ENCODE peak calls at places on chromosomes 1 and 21, in four cellular contexts. Y is aorta, I is hepatocyte, V is body of pancreas. Z is an unnamed sample. For H3K4me1, the result is how much of the 10 kb centered on the place peaks cover.

GRCh38 chr1:10724948-10725852 is 71.2 kb downstream of the CASZ1 start:
- DNase-seq in V (peak), Y (peak), I (peak), Z (peak)

GRCh38 chr1:55071477-55071876 is 32.1 kb downstream of the PCSK9 start:
- DNase-seq in Y (no peak), I (peak), V (peak), Z (no peak)

GRCh38 chr1:47225430-47226100 is 6.5 kb downstream of the TAL1 start:
- DNase-seq in I (peak), Y (no peak), V (no peak), Z (no peak)

GRCh38 chr1:231841616-231842344 is 215.2 kb downstream of the DISC1 start:
- DNase-seq in I (peak), V (peak), Y (no peak), Z (no peak)

GRCh38 chr1:26289158-26290059 is 9.5 kb downstream of the SH3BGRL3 start:
- DNase-seq in Y (no peak), V (no peak), I (no peak), Z (peak)

GRCh38 chr1:10646347-10646861 is 150.0 kb downstream of the CASZ1 start:
- DNase-seq in Y (no peak), V (no peak), I (no peak), Z (no peak)

GRCh38 chr1:156642265-156643185 is 608 bp downstream of the BCAN start:
- DNase-seq in V (no peak), I (no peak), Y (no peak), Z (no peak)

GRCh38 chr1:182968151-182968741 is 15.3 kb upstream of the SHCBP1L start:
- DNase-seq in V (no peak), I (peak), Y (no peak), Z (no peak)

GRCh38 chr1:56563568-56563967 is 15.8 kb downstream of the PLPP3 start:
- DNase-seq in I (peak), V (no peak), Y (no peak), Z (no peak)

GRCh38 chr1:226610671-226611070 is 62.1 kb downstream of the STUM start:
- DNase-seq in I (no peak), Y (peak), V (no peak), Z (no peak)

GRCh38 chr1:236083650-236084385 is 18.9 kb upstream of the NID1 start:
- DNase-seq in Y (no peak), I (peak), V (no peak), Z (no peak)

GRCh38 chr1:205396972-205397616 is 24.8 kb downstream of the LEMD1 start:
- DNase-seq in Y (no peak), V (peak), I (peak), Z (no peak)

GRCh38 chr21:29102791-29103257 is 27.6 kb upstream of the MAP3K7CL start:
- DNase-seq in V (no peak), Y (no peak), I (no peak), Z (no peak)

GRCh38 chr1:10795305-10796021 is 983 bp downstream of the CASZ1 start:
- DNase-seq in V (peak), Y (no peak), I (no peak), Z (no peak)

GRCh38 chr1:73800376-73800775 is 397.6 kb downstream of the LRRIQ3 start:
- DNase-seq in V (no peak), I (peak), Y (no peak), Z (no peak)

GRCh38 chr1:212110617-212111016 is 75.1 kb downstream of the DTL start:
- DNase-seq in I (peak), Y (no peak), V (peak), Z (peak)

GRCh38 chr1:87170151-87170550 is 158.5 kb upstream of the LMO4 start:
- DNase-seq in V (no peak), Y (no peak), I (no peak), Z (no peak)

GRCh38 chr1:97489834-97490233 is 431.0 kb downstream of the DPYD start:
- DNase-seq in V (no peak), Y (no peak), I (no peak), Z (no peak)

GRCh38 chr1:185570962-185571361 is 163.2 kb upstream of the HMCN1 start:
- DNase-seq in Y (no peak), I (peak), V (no peak), Z (no peak)

GRCh38 chr21:33940164-33940563 is 24.6 kb upstream of the ATP5PO start:
- DNase-seq in Y (no peak), V (no peak), I (peak), Z (no peak)

GRCh38 chr1:6960291-6960758 is 175.1 kb downstream of the CAMTA1 start:
- DNase-seq in V (peak), Y (no peak), I (peak), Z (peak)

GRCh38 chr1:20119351-20119750 is at the start of gene PLA2G2D:
- DNase-seq in V (no peak), I (no peak), Y (peak), Z (no peak)

GRCh38 chr1:224779491-224780020 is 149.9 kb upstream of the DNAH14 start:
- DNase-seq in V (no peak), I (no peak), Y (no peak), Z (no peak)

GRCh38 chr1:97907886-97908285 is 12.9 kb downstream of the DPYD start:
- DNase-seq in I (no peak), V (no peak), Y (no peak), Z (no peak)

GRCh38 chr21:35026153-35026499 is 23.0 kb downstream of the RUNX1 start:
- DNase-seq in I (no peak), Y (no peak), V (no peak), Z (no peak)

GRCh38 chr1:112298558-112298957 is 97.5 kb upstream of the CTTNBP2NL start:
- DNase-seq in I (peak), V (peak), Y (no peak), Z (peak)

GRCh38 chr1:204575221-204576190 is 59.3 kb downstream of the MDM4 start:
- DNase-seq in V (no peak), Y (no peak), I (no peak), Z (no peak)

GRCh38 chr1:199009447-199009846 is 370.6 kb downstream of the PTPRC start:
- DNase-seq in I (no peak), Y (no peak), V (no peak), Z (no peak)

GRCh38 chr1:50976111-50976889 is 6.3 kb downstream of the CDKN2C start:
- DNase-seq in V (no peak), Y (no peak), I (no peak), Z (no peak)

GRCh38 chr1:50975436-50975835 is 5.4 kb downstream of the CDKN2C start:
- DNase-seq in V (no peak), I (no peak), Y (no peak), Z (no peak)

GRCh38 chr1:50977575-50978143 is 7.6 kb downstream of the CDKN2C start:
- DNase-seq in Y (peak), I (peak), V (peak), Z (peak)

GRCh38 chr1:50978144-50978851 is 8.3 kb downstream of the CDKN2C start:
- DNase-seq in Y (peak), I (peak), V (peak), Z (peak)

DNA sequence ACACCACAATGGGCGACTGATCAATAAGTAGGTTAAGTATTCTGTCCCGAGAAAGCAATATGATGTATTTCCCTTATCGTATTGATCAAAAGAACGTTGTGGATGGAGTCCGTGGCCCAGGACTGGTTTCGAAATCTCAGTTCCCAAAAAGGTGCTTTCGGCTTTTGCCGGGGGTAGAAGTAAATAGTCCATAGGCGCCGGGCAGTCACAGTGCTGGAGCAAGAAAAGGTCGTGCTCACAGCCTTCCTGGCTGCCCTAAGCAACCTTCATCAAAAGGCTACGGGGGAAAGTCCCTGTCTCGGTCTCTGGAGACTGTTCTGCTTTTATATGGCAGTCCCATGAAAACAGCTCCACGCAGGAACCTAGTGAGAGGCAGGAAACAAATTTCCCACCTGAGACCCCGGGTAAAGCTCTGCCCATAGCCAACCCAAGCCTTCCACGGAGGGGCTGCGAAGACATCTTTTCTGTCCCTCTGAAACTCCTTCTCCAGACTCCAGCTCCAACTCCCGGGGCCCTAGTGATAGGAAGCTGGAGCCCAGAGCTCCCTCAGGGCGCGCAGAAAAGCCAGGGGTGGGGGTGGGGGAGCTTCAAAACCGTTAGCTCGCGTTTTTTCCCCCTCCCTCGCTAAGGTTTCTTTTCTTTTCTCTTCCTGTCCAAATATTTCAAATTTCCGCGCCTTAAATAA is 7.0 kb downstream of the CDKN2C start:
- DNase-seq in Y (no peak), V (peak), I (no peak), Z (peak)
- H3K27ac ChIP-seq in Y (peak), V (peak), I (no peak), Z (peak)

DNA sequence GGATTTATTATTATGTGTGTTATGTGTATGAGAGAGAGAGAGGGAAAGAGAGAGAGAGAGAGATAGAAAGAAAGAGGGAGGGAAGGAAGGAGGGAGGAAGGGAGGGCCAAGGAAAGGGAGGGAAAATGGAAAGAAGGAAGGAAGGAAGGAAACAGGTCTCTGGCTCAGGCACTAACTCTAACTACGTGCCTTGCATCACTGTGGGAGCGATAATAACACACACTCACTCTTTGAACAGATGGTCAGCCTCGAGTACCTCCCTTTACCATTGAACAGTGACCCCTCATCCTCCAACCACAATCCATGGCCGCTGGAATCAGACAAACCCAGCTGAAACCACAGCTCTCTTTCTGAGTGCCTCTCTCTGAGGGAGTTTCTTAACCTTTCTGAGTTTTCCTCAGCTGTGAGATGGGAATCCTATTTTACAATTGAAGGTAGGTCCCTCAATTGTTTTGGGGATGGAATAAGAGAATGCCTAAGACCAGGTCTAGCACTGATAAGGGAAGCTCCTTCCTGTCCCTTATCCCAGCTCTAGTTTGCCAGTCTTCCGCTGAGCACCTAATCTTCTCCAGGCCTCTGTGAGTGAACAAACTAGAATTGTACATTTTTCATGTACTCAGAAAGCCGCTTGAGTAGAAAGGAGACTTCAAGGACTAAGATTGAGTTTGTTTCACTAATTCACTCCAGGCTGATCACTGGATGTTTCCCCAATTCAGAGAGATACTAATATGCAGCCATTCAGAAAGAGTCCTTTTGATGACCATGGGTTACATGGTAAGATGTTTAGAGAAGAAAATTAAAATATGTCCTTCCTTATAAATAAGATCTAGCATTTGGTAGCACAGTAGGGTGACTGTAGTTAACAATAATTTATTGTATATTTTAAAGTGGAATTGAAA is 62.8 kb downstream of the IRF2BP2 start:
- DNase-seq in I (no peak), Y (no peak), V (no peak), Z (no peak)
- H3K4me1 ChIP-seq in I (under half), Y (under half), V (under half), Z (under half)

GRCh38 chr1:3069491-3070303 is 694 bp downstream of the PRDM16 start:
- DNase-seq in I (peak), V (peak), Y (peak), Z (peak)
- H3K27ac ChIP-seq in I (peak), V (peak), Y (peak), Z (peak)

GRCh38 chr1:208209896-208210589 is 34.1 kb downstream of the PLXNA2 start:
- DNase-seq in I (no peak), Y (no peak), V (no peak), Z (no peak)
- H3K4me1 ChIP-seq in I (under half), Y (under half), V (half or more), Z (under half)

GRCh38 chr1:113456967-113457366 is 66.7 kb downstream of the MAGI3 start:
- DNase-seq in Y (no peak), V (peak), I (peak), Z (no peak)
- H3K27ac ChIP-seq in Y (no peak), V (peak), I (peak), Z (no peak)

GRCh38 chr21:45998871-45999580 is 17.5 kb downstream of the COL6A1 start:
- DNase-seq in Y (peak), I (no peak), V (no peak), Z (peak)
- H3K4me1 ChIP-seq in Y (under half), I (under half), V (under half), Z (under half)